ENCODE peak calls at places on chromosomes 5 and 9, in eight cellular contexts. One of them, this sample, is unnamed.

GRCh38 chr5:159309689-159310433 is 20.4 kb downstream of the IL12B start:
- DNase-seq in CD8-positive, alpha-beta T cell: no peak
- DNase-seq in nephron progenitor cell: no peak
- DNase-seq in H9: no peak
- DNase-seq in GM13976: no peak
- DNase-seq in PC-3: no peak
- DNase-seq in stomach: no peak
- DNase-seq in upper lobe of right lung: no peak
- DNase-seq in this sample: no peak

GRCh38 chr5:76944638-76945037 is 8.2 kb upstream of the CRHBP start:
- DNase-seq in nephron progenitor cell: no peak
- DNase-seq in PC-3: no peak
- DNase-seq in CD8-positive, alpha-beta T cell: no peak
- DNase-seq in GM13976: no peak
- DNase-seq in stomach: no peak
- DNase-seq in H9: no peak
- DNase-seq in upper lobe of right lung: no peak
- DNase-seq in this sample: no peak

GRCh38 chr5:59416441-59416840 is 477.1 kb downstream of the PDE4D start:
- DNase-seq in nephron progenitor cell: no peak
- DNase-seq in PC-3: peak; percentile 32
- DNase-seq in GM13976: no peak
- DNase-seq in CD8-positive, alpha-beta T cell: no peak
- DNase-seq in upper lobe of right lung: no peak
- DNase-seq in stomach: no peak
- DNase-seq in H9: no peak
- DNase-seq in this sample: no peak

GRCh38 chr5:71533614-71534013 is 53.5 kb upstream of the MCCC2 start:
- DNase-seq in CD8-positive, alpha-beta T cell: no peak
- DNase-seq in nephron progenitor cell: no peak
- DNase-seq in stomach: no peak
- DNase-seq in upper lobe of right lung: no peak
- DNase-seq in H9: no peak
- DNase-seq in GM13976: peak; percentile 35
- DNase-seq in PC-3: peak; percentile 43
- DNase-seq in this sample: peak; percentile 24

GRCh38 chr9:89497181-89497963 is 541 bp downstream of the SEMA4D start:
- DNase-seq in upper lobe of right lung: no peak
- DNase-seq in PC-3: no peak
- DNase-seq in nephron progenitor cell: peak; percentile 52
- DNase-seq in stomach: peak; percentile 52
- DNase-seq in CD8-positive, alpha-beta T cell: peak; percentile 49
- DNase-seq in H9: no peak
- DNase-seq in GM13976: peak; percentile 61
- DNase-seq in this sample: peak; percentile 69

GRCh38 chr9:27828908-27829307 is 255.6 kb upstream of the C9orf72 start:
- DNase-seq in CD8-positive, alpha-beta T cell: no peak
- DNase-seq in GM13976: no peak
- DNase-seq in nephron progenitor cell: no peak
- DNase-seq in PC-3: no peak
- DNase-seq in H9: no peak
- DNase-seq in upper lobe of right lung: no peak
- DNase-seq in stomach: no peak
- DNase-seq in this sample: no peak

GRCh38 chr5:170642066-170642735 is 138.4 kb downstream of the KCNIP1 start:
- DNase-seq in upper lobe of right lung: no peak
- DNase-seq in GM13976: no peak
- DNase-seq in stomach: no peak
- DNase-seq in CD8-positive, alpha-beta T cell: no peak
- DNase-seq in nephron progenitor cell: no peak
- DNase-seq in H9: no peak
- DNase-seq in PC-3: no peak
- DNase-seq in this sample: no peak

GRCh38 chr5:135829681-135830383 is 4.6 kb upstream of the SLC25A48 start:
- DNase-seq in PC-3: peak; percentile 68
- DNase-seq in CD8-positive, alpha-beta T cell: no peak
- DNase-seq in upper lobe of right lung: peak; percentile 78
- DNase-seq in GM13976: peak; percentile 79
- DNase-seq in stomach: peak; percentile 63
- DNase-seq in nephron progenitor cell: peak; percentile 82
- DNase-seq in H9: peak; percentile 71
- DNase-seq in this sample: peak; percentile 72

GRCh38 chr5:13217636-13218035 is 726.9 kb downstream of the DNAH5 start:
- DNase-seq in GM13976: no peak
- DNase-seq in PC-3: no peak
- DNase-seq in nephron progenitor cell: no peak
- DNase-seq in upper lobe of right lung: no peak
- DNase-seq in H9: no peak
- DNase-seq in CD8-positive, alpha-beta T cell: no peak
- DNase-seq in stomach: no peak
- DNase-seq in this sample: no peak

GRCh38 chr5:68315679-68316271 is 100.2 kb downstream of the PIK3R1 start:
- DNase-seq in upper lobe of right lung: no peak
- DNase-seq in PC-3: no peak
- DNase-seq in GM13976: peak; percentile 75
- DNase-seq in stomach: no peak
- DNase-seq in nephron progenitor cell: no peak
- DNase-seq in H9: no peak
- DNase-seq in CD8-positive, alpha-beta T cell: peak; percentile 14
- DNase-seq in this sample: peak; percentile 73

GRCh38 chr9:75229605-75230332 is 141.5 kb downstream of the OSTF1 start:
- DNase-seq in CD8-positive, alpha-beta T cell: no peak
- DNase-seq in stomach: peak; percentile 88
- DNase-seq in PC-3: peak; percentile 89
- DNase-seq in nephron progenitor cell: no peak
- DNase-seq in H9: no peak
- DNase-seq in upper lobe of right lung: no peak
- DNase-seq in GM13976: no peak
- DNase-seq in this sample: no peak

GRCh38 chr9:121634800-121635261 is 16.6 kb upstream of the DAB2IP start:
- DNase-seq in nephron progenitor cell: peak; percentile 68
- DNase-seq in PC-3: peak; percentile 9
- DNase-seq in CD8-positive, alpha-beta T cell: no peak
- DNase-seq in GM13976: peak; percentile 66
- DNase-seq in stomach: no peak
- DNase-seq in upper lobe of right lung: no peak
- DNase-seq in H9: peak; percentile 76
- DNase-seq in this sample: peak; percentile 40

GRCh38 chr9:4197548-4197947 is 102.3 kb downstream of the GLIS3 start:
- DNase-seq in CD8-positive, alpha-beta T cell: no peak
- DNase-seq in nephron progenitor cell: no peak
- DNase-seq in GM13976: no peak
- DNase-seq in upper lobe of right lung: no peak
- DNase-seq in H9: peak; percentile 72
- DNase-seq in PC-3: peak; percentile 34
- DNase-seq in stomach: no peak
- DNase-seq in this sample: peak; percentile 17

GRCh38 chr5:57524661-57525060 is 42.0 kb upstream of the ACTBL2 start:
- DNase-seq in GM13976: no peak
- DNase-seq in upper lobe of right lung: no peak
- DNase-seq in stomach: no peak
- DNase-seq in PC-3: no peak
- DNase-seq in CD8-positive, alpha-beta T cell: no peak
- DNase-seq in nephron progenitor cell: no peak
- DNase-seq in H9: no peak
- DNase-seq in this sample: no peak

GRCh38 chr5:80704221-80704620 is 49.4 kb upstream of the DHFR start:
- DNase-seq in upper lobe of right lung: no peak
- DNase-seq in CD8-positive, alpha-beta T cell: no peak
- DNase-seq in GM13976: no peak
- DNase-seq in PC-3: no peak
- DNase-seq in H9: no peak
- DNase-seq in nephron progenitor cell: no peak
- DNase-seq in stomach: no peak
- DNase-seq in this sample: no peak

GRCh38 chr5:99130081-99130480 is 201.3 kb upstream of the CHD1 start:
- DNase-seq in H9: no peak
- DNase-seq in upper lobe of right lung: no peak
- DNase-seq in nephron progenitor cell: no peak
- DNase-seq in GM13976: no peak
- DNase-seq in stomach: no peak
- DNase-seq in PC-3: no peak
- DNase-seq in CD8-positive, alpha-beta T cell: no peak
- DNase-seq in this sample: no peak

GRCh38 chr5:159971931-159972461 is 36.9 kb upstream of the TTC1 start:
- DNase-seq in CD8-positive, alpha-beta T cell: no peak
- DNase-seq in H9: peak; percentile 48
- DNase-seq in upper lobe of right lung: peak; percentile 71
- DNase-seq in stomach: no peak
- DNase-seq in GM13976: peak; percentile 41
- DNase-seq in nephron progenitor cell: peak; percentile 76
- DNase-seq in PC-3: no peak
- DNase-seq in this sample: peak; percentile 40

GRCh38 chr5:14109041-14109747 is 33.9 kb upstream of the TRIO start:
- DNase-seq in GM13976: peak; percentile 70
- DNase-seq in nephron progenitor cell: no peak
- DNase-seq in CD8-positive, alpha-beta T cell: no peak
- DNase-seq in H9: no peak
- DNase-seq in PC-3: peak; percentile 92
- DNase-seq in upper lobe of right lung: no peak
- DNase-seq in stomach: peak; percentile 33
- DNase-seq in this sample: peak; percentile 72

GRCh38 chr5:53288511-53288910 is 179.0 kb upstream of the MOCS2 start:
- DNase-seq in PC-3: no peak
- DNase-seq in upper lobe of right lung: no peak
- DNase-seq in stomach: no peak
- DNase-seq in CD8-positive, alpha-beta T cell: no peak
- DNase-seq in nephron progenitor cell: no peak
- DNase-seq in H9: no peak
- DNase-seq in GM13976: no peak
- DNase-seq in this sample: no peak

GRCh38 chr5:174045470-174046025 is at the start of gene NSG2:
- DNase-seq in GM13976: peak; percentile 73
- DNase-seq in nephron progenitor cell: peak; percentile 92
- DNase-seq in stomach: peak; percentile 81
- DNase-seq in PC-3: peak; percentile 95
- DNase-seq in H9: peak; percentile 95
- DNase-seq in CD8-positive, alpha-beta T cell: no peak
- DNase-seq in upper lobe of right lung: peak; percentile 86
- DNase-seq in this sample: peak; percentile 64

GRCh38 chr5:151085517-151086031 is 4.7 kb upstream of the TNIP1 start:
- DNase-seq in H9: no peak
- DNase-seq in CD8-positive, alpha-beta T cell: no peak
- DNase-seq in stomach: peak; percentile 68
- DNase-seq in nephron progenitor cell: no peak
- DNase-seq in GM13976: no peak
- DNase-seq in upper lobe of right lung: peak; percentile 79
- DNase-seq in PC-3: peak; percentile 18
- DNase-seq in this sample: no peak

GRCh38 chr5:120684749-120685415 is 220.8 kb downstream of the PRR16 start:
- DNase-seq in upper lobe of right lung: no peak
- DNase-seq in nephron progenitor cell: no peak
- DNase-seq in PC-3: no peak
- DNase-seq in H9: peak; percentile 54
- DNase-seq in GM13976: no peak
- DNase-seq in stomach: no peak
- DNase-seq in CD8-positive, alpha-beta T cell: no peak
- DNase-seq in this sample: no peak
- TF ChIP-seq CTCF in upper lobe of right lung: no peak
- TF ChIP-seq CTCF in nephron progenitor cell: peak; percentile 37
- TF ChIP-seq CTCF in PC-3: peak; percentile 25
- TF ChIP-seq CTCF in H9: peak; percentile 66
- TF ChIP-seq CTCF in GM13976: no peak
- TF ChIP-seq CTCF in stomach: no peak
- TF ChIP-seq CTCF in CD8-positive, alpha-beta T cell: no peak
- TF ChIP-seq CTCF in this sample: no peak

GRCh38 chr5:141250576-141250975 is 5.4 kb downstream of the PCDHB15 start:
- DNase-seq in nephron progenitor cell: no peak
- DNase-seq in upper lobe of right lung: no peak
- DNase-seq in GM13976: no peak
- DNase-seq in H9: no peak
- DNase-seq in PC-3: no peak
- DNase-seq in CD8-positive, alpha-beta T cell: no peak
- DNase-seq in stomach: no peak
- DNase-seq in this sample: no peak

GRCh38 chr5:141241496-141241895 is 3.7 kb upstream of the PCDHB15 start:
- DNase-seq in upper lobe of right lung: no peak
- DNase-seq in CD8-positive, alpha-beta T cell: no peak
- DNase-seq in nephron progenitor cell: no peak
- DNase-seq in GM13976: no peak
- DNase-seq in H9: no peak
- DNase-seq in stomach: no peak
- DNase-seq in PC-3: no peak
- DNase-seq in this sample: no peak

GRCh38 chr5:141245250-141245717 is at the start of gene PCDHB15:
- DNase-seq in PC-3: no peak
- DNase-seq in H9: peak; percentile 65
- DNase-seq in CD8-positive, alpha-beta T cell: peak; percentile 8
- DNase-seq in nephron progenitor cell: peak; percentile 51
- DNase-seq in stomach: no peak
- DNase-seq in upper lobe of right lung: no peak
- DNase-seq in GM13976: no peak
- DNase-seq in this sample: no peak
- TF ChIP-seq CTCF in PC-3: no peak
- TF ChIP-seq CTCF in H9: peak; percentile 87
- TF ChIP-seq CTCF in CD8-positive, alpha-beta T cell: no peak
- TF ChIP-seq CTCF in nephron progenitor cell: peak; percentile 23
- TF ChIP-seq CTCF in stomach: no peak
- TF ChIP-seq CTCF in upper lobe of right lung: peak; percentile 28
- TF ChIP-seq CTCF in GM13976: no peak
- TF ChIP-seq CTCF in this sample: peak; percentile 20

GRCh38 chr5:154397652-154398406 is 48.0 kb upstream of the SAP30L start:
- DNase-seq in nephron progenitor cell: no peak
- DNase-seq in PC-3: no peak
- DNase-seq in H9: no peak
- DNase-seq in CD8-positive, alpha-beta T cell: no peak
- DNase-seq in stomach: peak; percentile 86
- DNase-seq in GM13976: no peak
- DNase-seq in upper lobe of right lung: no peak
- DNase-seq in this sample: no peak
- TF ChIP-seq CTCF in nephron progenitor cell: no peak
- TF ChIP-seq CTCF in PC-3: no peak
- TF ChIP-seq CTCF in H9: no peak
- TF ChIP-seq CTCF in CD8-positive, alpha-beta T cell: no peak
- TF ChIP-seq CTCF in stomach: no peak
- TF ChIP-seq CTCF in GM13976: no peak
- TF ChIP-seq CTCF in upper lobe of right lung: no peak
- TF ChIP-seq CTCF in this sample: no peak

DNA sequence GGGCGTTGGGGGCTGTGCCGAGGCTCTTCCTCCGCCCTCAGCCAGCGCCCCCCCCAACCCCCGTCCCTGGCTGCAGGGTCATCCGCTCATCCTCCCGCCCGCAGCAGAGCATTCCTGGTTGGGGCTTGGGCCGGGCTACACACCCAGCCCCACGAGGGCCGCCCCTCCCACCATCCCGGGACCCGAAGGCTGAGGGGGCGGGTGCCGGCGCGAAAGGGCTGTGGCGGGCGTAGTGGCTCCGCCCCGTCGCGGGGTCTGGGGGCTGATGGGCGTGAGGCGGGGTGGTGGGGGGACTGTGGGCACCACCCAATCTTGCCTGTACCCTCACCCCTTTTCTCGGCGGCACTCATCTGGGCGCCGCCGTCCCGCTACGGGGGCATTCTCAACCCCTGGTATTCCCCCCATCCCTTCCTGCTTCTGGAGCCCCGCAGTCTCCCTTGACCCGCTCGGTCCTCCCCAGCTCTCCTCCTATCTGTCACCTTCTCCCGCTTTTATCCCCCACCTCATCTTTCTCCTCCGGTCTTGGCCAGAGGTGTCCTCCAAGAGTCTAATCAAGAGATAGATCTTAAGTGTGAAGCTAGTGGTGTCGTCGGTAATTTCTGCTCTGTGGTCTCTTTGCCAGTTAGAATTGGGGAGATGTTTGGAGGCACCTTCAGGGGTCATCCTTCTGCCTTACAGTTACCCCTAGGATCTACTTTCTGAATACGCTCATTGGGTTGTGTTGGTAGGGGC is 1.6 kb downstream of the FER start:
- DNase-seq in GM13976: peak; percentile 70
- DNase-seq in upper lobe of right lung: no peak
- DNase-seq in CD8-positive, alpha-beta T cell: no peak
- DNase-seq in stomach: no peak
- DNase-seq in H9: no peak
- DNase-seq in PC-3: no peak
- DNase-seq in nephron progenitor cell: peak; percentile 86
- DNase-seq in this sample: peak; percentile 50
- TF ChIP-seq CTCF in GM13976: no peak
- TF ChIP-seq CTCF in upper lobe of right lung: no peak
- TF ChIP-seq CTCF in CD8-positive, alpha-beta T cell: no peak
- TF ChIP-seq CTCF in stomach: no peak
- TF ChIP-seq CTCF in H9: no peak
- TF ChIP-seq CTCF in PC-3: peak; percentile 8
- TF ChIP-seq CTCF in nephron progenitor cell: no peak
- TF ChIP-seq CTCF in this sample: no peak

This sample was measured in GM13977.